ENCODE peak calls at places on chromosome 4, in six cellular contexts. C, Y, T, F, Q and V are unnamed samples.

GRCh38 chr4:127055349-127055748 is 577.4 kb upstream of the INTU start:
- DNase-seq in C (no peak), Y (no peak), T (peak; percentile 84), F (no peak), Q (no peak), V (no peak)

GRCh38 chr4:145044341-145044740 is 53.7 kb downstream of the ANAPC10 start:
- DNase-seq in C (no peak), Y (no peak), T (no peak), F (no peak), Q (no peak), V (no peak)

GRCh38 chr4:95591278-95591677 is 42.5 kb upstream of the UNC5C start:
- DNase-seq in C (no peak), Y (no peak), T (no peak), F (no peak), Q (no peak), V (no peak)

GRCh38 chr4:142326181-142326580 is 519.9 kb downstream of the INPP4B start:
- DNase-seq in C (no peak), Y (no peak), T (no peak), F (no peak), Q (no peak), V (no peak)

GRCh38 chr4:64095398-64095797 is 313.9 kb downstream of the TECRL start:
- DNase-seq in C (no peak), Y (no peak), T (no peak), F (no peak), Q (no peak), V (no peak)

GRCh38 chr4:107312366-107312765 is 276.3 kb upstream of the DKK2 start:
- DNase-seq in C (no peak), Y (no peak), T (no peak), F (no peak), Q (no peak), V (no peak)

GRCh38 chr4:141636077-141636770 is at the start of gene IL15:
- DNase-seq in C (peak; percentile 48), Y (peak; percentile 44), T (peak; percentile 60), F (no peak), Q (peak; percentile 7), V (peak; percentile 70)

GRCh38 chr4:150874386-150875226 is 140.5 kb downstream of the LRBA start:
- DNase-seq in C (no peak), Y (no peak), T (peak; percentile 36), F (no peak), Q (no peak), V (no peak)

GRCh38 chr4:128461300-128462103 is 173.9 kb upstream of the PGRMC2 start:
- DNase-seq in C (peak; percentile 88), Y (peak; percentile 72), T (peak; percentile 97), F (no peak), Q (no peak), V (no peak)

GRCh38 chr4:153750197-153750817 is 9.5 kb downstream of the RNF175 start:
- DNase-seq in C (peak; percentile 90), Y (peak; percentile 77), T (peak; percentile 83), F (peak; percentile 47), Q (peak; percentile 49), V (peak; percentile 54)

GRCh38 chr4:110543577-110543976 is 67.6 kb downstream of the ENPEP start:
- DNase-seq in C (no peak), Y (no peak), T (no peak), F (no peak), Q (no peak), V (no peak)

GRCh38 chr4:166202991-166203390 is 330.0 kb downstream of the TLL1 start:
- DNase-seq in C (peak; percentile 33), Y (no peak), T (no peak), F (no peak), Q (no peak), V (no peak)

GRCh38 chr4:159240690-159241089 is 137.8 kb downstream of the RAPGEF2 start:
- DNase-seq in C (no peak), Y (no peak), T (peak; percentile 64), F (no peak), Q (no peak), V (no peak)

GRCh38 chr4:8419222-8420041 is 21.1 kb downstream of the ACOX3 start:
- DNase-seq in C (no peak), Y (no peak), T (peak; percentile 38), F (no peak), Q (no peak), V (no peak)

GRCh38 chr4:41963105-41963504 is 18.5 kb upstream of the DCAF4L1 start:
- DNase-seq in C (peak; percentile 29), Y (no peak), T (peak; percentile 38), F (no peak), Q (no peak), V (no peak)

GRCh38 chr4:119394826-119395225 is 72.9 kb upstream of the FABP2 start:
- DNase-seq in C (peak; percentile 4), Y (no peak), T (no peak), F (no peak), Q (no peak), V (no peak)

GRCh38 chr4:1402021-1402515 is 4.2 kb downstream of the NKX1-1 start:
- DNase-seq in C (no peak), Y (peak; percentile 11), T (no peak), F (no peak), Q (no peak), V (no peak)
- H3K9me3 ChIP-seq in C (no peaks in the 10 kb centered on the region), Y (peaks cover 11% of the 10 kb centered on the region), T (peaks cover 2% of the 10 kb centered on the region), F (no peaks in the 10 kb centered on the region), Q (peaks cover 13% of the 10 kb centered on the region), V (peaks cover 14% of the 10 kb centered on the region)

GRCh38 chr4:183989471-183989870 is 84.4 kb downstream of the STOX2 start:
- DNase-seq in C (no peak), Y (no peak), T (peak; percentile 95), F (no peak), Q (no peak), V (no peak)
- H3K4me3 ChIP-seq in C (no peak overlapping the region), Y (no peak overlapping the region), T (no peak overlapping the region), F (no peak overlapping the region), Q (no peak overlapping the region), V (no peak overlapping the region)

GRCh38 chr4:422587-422986 is 76.4 kb downstream of the ZNF721 start:
- DNase-seq in C (no peak), Y (no peak), T (no peak), F (no peak), Q (no peak), V (no peak)
- H3K9me3 ChIP-seq in C (peaks cover 54% of the 10 kb centered on the region), Y (peaks cover 48% of the 10 kb centered on the region), T (no peaks in the 10 kb centered on the region), F (peaks cover 42% of the 10 kb centered on the region), Q (peaks cover 91% of the 10 kb centered on the region), V (peaks cover 90% of the 10 kb centered on the region)

GRCh38 chr4:39354178-39354503 is 12.0 kb downstream of the RFC1 start:
- DNase-seq in C (no peak), Y (no peak), T (no peak), F (no peak), Q (no peak), V (no peak)
- H3K4me3 ChIP-seq in C (no peak overlapping the region), Y (no peak overlapping the region), T (peak overlapping the region; percentile 30), F (peak overlapping the region; percentile 37), Q (peak overlapping the region; percentile 48), V (peak overlapping the region; percentile 95)

DNA sequence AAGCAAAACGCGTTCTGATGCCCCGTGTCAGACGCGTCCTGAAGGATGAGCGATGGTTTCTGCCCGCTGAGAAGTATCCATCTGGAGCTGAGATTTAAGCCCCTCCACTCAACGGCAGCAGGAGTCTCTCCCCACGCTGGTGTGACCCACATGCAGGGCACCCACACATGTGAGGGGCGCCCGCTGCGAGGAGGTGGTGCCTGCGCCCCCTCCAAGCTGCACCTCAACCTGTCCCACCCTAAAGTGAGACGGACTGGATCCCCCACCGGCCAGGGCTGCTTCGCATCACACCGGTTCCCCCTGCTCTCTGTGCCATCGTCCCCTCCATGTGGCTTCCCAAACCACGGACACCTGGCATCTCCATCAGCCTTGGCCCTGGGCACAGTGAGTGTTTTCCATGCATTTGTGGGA is 4.5 kb upstream of the PDE6B start:
- DNase-seq in C (no peak), Y (no peak), T (no peak), F (no peak), Q (no peak), V (no peak)
- H3K9me3 ChIP-seq in C (no peaks in the 10 kb centered on the region), Y (no peaks in the 10 kb centered on the region), T (peaks cover 2% of the 10 kb centered on the region), F (no peaks in the 10 kb centered on the region), Q (no peaks in the 10 kb centered on the region), V (no peaks in the 10 kb centered on the region)

DNA sequence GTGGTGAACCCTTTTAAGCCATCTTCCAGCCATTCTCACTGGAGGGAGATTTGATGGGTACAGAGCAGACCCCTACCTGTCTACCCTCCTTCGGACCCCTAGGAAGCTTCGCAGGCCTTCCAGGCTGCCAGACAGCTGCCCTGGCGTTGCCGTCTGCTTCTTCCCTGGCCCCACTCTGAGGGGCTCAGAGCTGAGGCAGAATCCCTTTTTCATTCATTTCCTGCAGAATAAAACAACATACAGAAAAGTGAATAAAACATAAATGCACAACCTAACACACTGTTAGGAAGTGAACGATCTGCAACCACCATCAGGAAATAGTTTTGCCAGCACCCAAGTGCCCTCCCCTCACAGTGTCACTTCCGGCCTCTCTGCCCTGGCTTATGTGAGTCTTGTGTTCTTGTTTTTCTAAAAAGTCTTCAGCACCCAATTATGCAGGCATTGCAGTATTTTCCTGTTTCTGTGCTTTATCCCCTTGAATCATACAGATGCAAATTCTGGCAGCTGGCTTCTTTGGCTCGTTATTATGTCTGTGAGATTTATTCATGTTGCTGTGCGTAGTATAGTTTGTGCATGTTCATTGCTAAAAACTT is 5.6 kb upstream of the ADD1 start:
- DNase-seq in C (no peak), Y (no peak), T (peak; percentile 59), F (no peak), Q (peak; percentile 74), V (peak; percentile 95)
- H3K4me3 ChIP-seq in C (no peak overlapping the region), Y (no peak overlapping the region), T (no peak overlapping the region), F (no peak overlapping the region), Q (peak overlapping the region; percentile 66), V (peak overlapping the region; percentile 86)

GRCh38 chr4:175176710-175177109 is 258.6 kb downstream of the ADAM29 start:
- DNase-seq in C (no peak), Y (no peak), T (no peak), F (no peak), Q (no peak), V (no peak)
- H3K9me3 ChIP-seq in C (no peaks in the 10 kb centered on the region), Y (no peaks in the 10 kb centered on the region), T (no peaks in the 10 kb centered on the region), F (no peaks in the 10 kb centered on the region), Q (no peaks in the 10 kb centered on the region), V (peaks cover 2% of the 10 kb centered on the region)

GRCh38 chr4:130141651-130142050 is 1045.7 kb downstream of the C4orf33 start:
- DNase-seq in C (no peak), Y (no peak), T (no peak), F (no peak), Q (no peak), V (no peak)
- H3K4me3 ChIP-seq in C (no peak overlapping the region), Y (no peak overlapping the region), T (no peak overlapping the region), F (no peak overlapping the region), Q (no peak overlapping the region), V (no peak overlapping the region)